ENCODE peak calls at places on chromosomes 11 and 22, in six cellular contexts. T is AML-193; Y is cardiac fibroblast; Q is fibroblast of the aortic adventitia; J is stimulated activated CD4-positive, alpha-beta T cell treated with anti-CD3 and anti-CD28 coated beads, Interleukin-1b, Interleukin-23, amount 100 ng/mL, for 1 hour; C is effector CD8-positive, alpha-beta T cell. R is an unnamed sample.

GRCh38 chr22:20396639-20397038 is 2.7 kb downstream of the ZNF74 start:
- DNase-seq in T (no peak), Y (peak; percentile 16), Q (peak; percentile 8), J (no peak), C (no peak), R (no peak)

GRCh38 chr11:69510471-69511357 is 29.3 kb downstream of the LINC01488 start:
- DNase-seq in T (no peak), Y (peak; percentile 24), Q (peak; percentile 52), J (no peak), C (no peak), R (no peak)

GRCh38 chr11:71364806-71365205 is 83.4 kb downstream of the DHCR7 start:
- DNase-seq in T (no peak), Y (no peak), Q (no peak), J (no peak), C (no peak), R (no peak)

GRCh38 chr11:65903068-65903481 is 2.9 kb upstream of the FOSL1 start:
- DNase-seq in T (no peak), Y (peak; percentile 69), Q (peak; percentile 69), J (no peak), C (no peak), R (no peak)

GRCh38 chr11:65522640-65523322 is 2.1 kb upstream of the SCYL1 start:
- DNase-seq in T (peak; percentile 14), Y (peak; percentile 51), Q (no peak), J (no peak), C (peak; percentile 12), R (peak; percentile 27)

GRCh38 chr22:35749808-35750207 is 32.1 kb downstream of the APOL5 start:
- DNase-seq in T (no peak), Y (no peak), Q (no peak), J (no peak), C (no peak), R (no peak)

GRCh38 chr22:49297871-49298721 is 529.6 kb downstream of the BRD1 start:
- DNase-seq in T (no peak), Y (no peak), Q (no peak), J (no peak), C (no peak), R (no peak)

GRCh38 chr11:11171285-11171684 is 181.8 kb downstream of the CSNK2A3 start:
- DNase-seq in T (no peak), Y (no peak), Q (no peak), J (no peak), C (no peak), R (no peak)

GRCh38 chr11:1202154-1202775 is 20.6 kb upstream of the MUC5B start:
- DNase-seq in T (no peak), Y (no peak), Q (no peak), J (no peak), C (no peak), R (no peak)

GRCh38 chr11:38160433-38160832 is 1562.4 kb upstream of the RAG2 start:
- DNase-seq in T (no peak), Y (no peak), Q (no peak), J (no peak), C (no peak), R (no peak)

GRCh38 chr11:18700375-18700774 is 1.8 kb downstream of the TMEM86A start:
- DNase-seq in T (no peak), Y (no peak), Q (no peak), J (no peak), C (no peak), R (no peak)

GRCh38 chr22:46229701-46230100 is 20.4 kb downstream of the CDPF1 start:
- DNase-seq in T (no peak), Y (peak; percentile 55), Q (peak; percentile 21), J (no peak), C (no peak), R (no peak)

GRCh38 chr11:81237139-81237538 is 1496.5 kb downstream of the FAM181B start:
- DNase-seq in T (peak; percentile 31), Y (peak; percentile 36), Q (peak; percentile 9), J (no peak), C (no peak), R (no peak)

GRCh38 chr22:28769394-28770085 is 3.0 kb upstream of the CCDC117 start:
- DNase-seq in T (no peak), Y (no peak), Q (no peak), J (no peak), C (no peak), R (no peak)

GRCh38 chr11:69799582-69799981 is 19.6 kb downstream of the FGF3 start:
- DNase-seq in T (no peak), Y (peak; percentile 11), Q (peak; percentile 9), J (no peak), C (no peak), R (no peak)

GRCh38 chr11:1335264-1335810 is 25.9 kb upstream of the TOLLIP start:
- DNase-seq in T (no peak), Y (no peak), Q (no peak), J (no peak), C (no peak), R (no peak)

GRCh38 chr11:123129920-123130319 is 65.1 kb downstream of the CLMP start:
- DNase-seq in T (no peak), Y (no peak), Q (peak; percentile 60), J (no peak), C (no peak), R (no peak)

GRCh38 chr22:35484651-35485372 is 55.8 kb upstream of the RASD2 start:
- DNase-seq in T (no peak), Y (no peak), Q (peak; percentile 33), J (no peak), C (no peak), R (no peak)

GRCh38 chr11:60851327-60852059 is 4.3 kb downstream of the PTGDR2 start:
- DNase-seq in T (no peak), Y (no peak), Q (no peak), J (no peak), C (no peak), R (no peak)

GRCh38 chr11:17760102-17761029 is 25.8 kb downstream of the KCNC1 start:
- DNase-seq in T (peak; percentile 38), Y (peak; percentile 44), Q (peak; percentile 40), J (no peak), C (no peak), R (no peak)

GRCh38 chr11:119340335-119341221 is at the start of gene C1QTNF5:
- DNase-seq in T (no peak), Y (peak; percentile 95), Q (peak; percentile 85), J (no peak), C (no peak), R (no peak)

GRCh38 chr11:69981119-69981770 is 96.9 kb upstream of the ANO1 start:
- DNase-seq in T (no peak), Y (no peak), Q (no peak), J (no peak), C (no peak), R (no peak)

GRCh38 chr22:20885557-20886323 is 26.9 kb downstream of the SNAP29 start:
- DNase-seq in T (peak; percentile 90), Y (peak; percentile 93), Q (peak; percentile 90), J (no peak), C (no peak), R (no peak)

GRCh38 chr22:48944756-48945620 is 882.7 kb downstream of the BRD1 start:
- DNase-seq in T (no peak), Y (no peak), Q (no peak), J (no peak), C (no peak), R (no peak)

R was measured in SIG-M5.